ENCODE peak calls at places on chromosome 12, in seven cellular contexts. H is IMR-90, Z is colonic mucosa, T is heart right ventricle, O is iPS DF 6.9, F is GM23248, L is cardiac muscle cell. N is an unnamed sample.

GRCh38 chr12:88996389-88996788 is 355.9 kb downstream of the DUSP6 start:
- DNase-seq in H (no peak), Z (no peak), T (no peak), O (no peak), F (no peak), L (peak), N (no peak)

GRCh38 chr12:111222027-111222414 is 146.9 kb downstream of the PHETA1 start:
- DNase-seq in H (no peak), Z (no peak), T (no peak), O (no peak), F (no peak), L (no peak), N (no peak)

GRCh38 chr12:64088431-64089349 is 133.4 kb downstream of the KICS2 start:
- DNase-seq in H (peak), Z (peak), T (peak), O (peak), F (peak), L (peak), N (no peak)

GRCh38 chr12:109753054-109753401 is 39.4 kb downstream of the FAM222A start:
- DNase-seq in H (no peak), Z (no peak), T (no peak), O (no peak), F (no peak), L (no peak), N (peak)

GRCh38 chr12:49019435-49020317 is 1.1 kb upstream of the PRKAG1 start:
- DNase-seq in H (peak), Z (no peak), T (no peak), O (no peak), F (peak), L (peak), N (peak)

GRCh38 chr12:34398366-34398705 is 376.0 kb downstream of the ALG10 start:
- DNase-seq in H (no peak), Z (peak), T (peak), O (no peak), F (no peak), L (no peak), N (peak)

GRCh38 chr12:49515266-49515665 is 23.6 kb upstream of the KCNH3 start:
- DNase-seq in H (peak), Z (no peak), T (no peak), O (no peak), F (peak), L (peak), N (no peak)

GRCh38 chr12:103128862-103129501 is 171.5 kb downstream of the ASCL1 start:
- DNase-seq in H (no peak), Z (no peak), T (no peak), O (no peak), F (no peak), L (no peak), N (no peak)

GRCh38 chr12:47616440-47616839 is 89.4 kb downstream of the RPAP3 start:
- DNase-seq in H (no peak), Z (no peak), T (no peak), O (no peak), F (peak), L (peak), N (no peak)

GRCh38 chr12:5390174-5390799 is 41.6 kb upstream of the NTF3 start:
- DNase-seq in H (no peak), Z (peak), T (no peak), O (no peak), F (peak), L (no peak), N (no peak)

GRCh38 chr12:47980172-47980571 is 16.8 kb downstream of the TMEM106C start:
- DNase-seq in H (no peak), Z (no peak), T (no peak), O (no peak), F (no peak), L (no peak), N (no peak)

GRCh38 chr12:67909091-67909531 is 80.1 kb upstream of the IFNG-AS1 start:
- DNase-seq in H (peak), Z (no peak), T (no peak), O (no peak), F (peak), L (peak), N (no peak)

GRCh38 chr12:132222096-132222807 is 78.0 kb downstream of the NOC4L start:
- DNase-seq in H (peak), Z (no peak), T (no peak), O (no peak), F (peak), L (peak), N (no peak)

GRCh38 chr12:12007001-12007712 is 63.6 kb upstream of the BCL2L14 start:
- DNase-seq in H (peak), Z (no peak), T (no peak), O (no peak), F (peak), L (peak), N (no peak)

GRCh38 chr12:13941258-13942249 is 39.8 kb downstream of the GRIN2B start:
- DNase-seq in H (peak), Z (peak), T (peak), O (peak), F (peak), L (peak), N (peak)

GRCh38 chr12:49121047-49121696 is 10.0 kb downstream of the TUBA1B start:
- DNase-seq in H (peak), Z (peak), T (peak), O (no peak), F (peak), L (peak), N (peak)

GRCh38 chr12:121711925-121712461 is 559 bp upstream of the TMEM120B start:
- DNase-seq in H (no peak), Z (peak), T (peak), O (no peak), F (peak), L (peak), N (no peak)

GRCh38 chr12:16385779-16386646 is 38.6 kb downstream of the MGST1 start:
- DNase-seq in H (peak), Z (peak), T (peak), O (peak), F (peak), L (peak), N (no peak)

GRCh38 chr12:113149361-113150150 is at the start of gene CFAP73:
- DNase-seq in H (peak), Z (peak), T (peak), O (no peak), F (peak), L (peak), N (peak)

GRCh38 chr12:8609061-8609570 is 3.5 kb downstream of the AICDA start:
- DNase-seq in H (peak), Z (no peak), T (no peak), O (peak), F (peak), L (peak), N (no peak)

GRCh38 chr12:54725233-54725843 is 77.2 kb upstream of the DCD start:
- DNase-seq in H (no peak), Z (no peak), T (no peak), O (peak), F (peak), L (peak), N (no peak)

GRCh38 chr12:17572250-17572649 is 517.7 kb downstream of the RERGL start:
- DNase-seq in H (no peak), Z (no peak), T (no peak), O (no peak), F (no peak), L (no peak), N (no peak)

GRCh38 chr12:55934343-55934742 is 3.4 kb downstream of the DGKA start:
- DNase-seq in H (no peak), Z (no peak), T (no peak), O (no peak), F (peak), L (peak), N (no peak)

GRCh38 chr12:95884998-95885397 is 26.2 kb downstream of the SNRPF start:
- DNase-seq in H (no peak), Z (no peak), T (peak), O (no peak), F (no peak), L (no peak), N (no peak)

GRCh38 chr12:94941440-94941862 is 62.0 kb downstream of the NDUFA12 start:
- DNase-seq in H (peak), Z (peak), T (peak), O (no peak), F (peak), L (peak), N (no peak)

GRCh38 chr12:6975297-6976032 is 4.8 kb downstream of the EMG1 start:
- DNase-seq in H (no peak), Z (no peak), T (no peak), O (no peak), F (no peak), L (no peak), N (no peak)

GRCh38 chr12:7856516-7856915 is 16.2 kb downstream of the SLC2A14 start:
- DNase-seq in H (peak), Z (no peak), T (no peak), O (no peak), F (peak), L (no peak), N (no peak)

GRCh38 chr12:113103756-113104450 is 31.7 kb downstream of the RASAL1 start:
- DNase-seq in H (no peak), Z (peak), T (no peak), O (peak), F (no peak), L (no peak), N (peak)

GRCh38 chr12:47307680-47308399 is 228.1 kb upstream of the AMIGO2 start:
- DNase-seq in H (peak), Z (peak), T (no peak), O (no peak), F (peak), L (peak), N (no peak)

GRCh38 chr12:52925717-52926595 is 21.1 kb upstream of the KRT8 start:
- DNase-seq in H (no peak), Z (peak), T (no peak), O (no peak), F (peak), L (no peak), N (no peak)

GRCh38 chr12:122996188-122996601 is 15.7 kb downstream of the ARL6IP4 start:
- DNase-seq in H (no peak), Z (no peak), T (no peak), O (no peak), F (no peak), L (no peak), N (no peak)
- H3K27ac ChIP-seq in H (no peak), Z (no peak), T (no peak), O (no peak), F (no peak), L (no peak), N (no peak)

DNA sequence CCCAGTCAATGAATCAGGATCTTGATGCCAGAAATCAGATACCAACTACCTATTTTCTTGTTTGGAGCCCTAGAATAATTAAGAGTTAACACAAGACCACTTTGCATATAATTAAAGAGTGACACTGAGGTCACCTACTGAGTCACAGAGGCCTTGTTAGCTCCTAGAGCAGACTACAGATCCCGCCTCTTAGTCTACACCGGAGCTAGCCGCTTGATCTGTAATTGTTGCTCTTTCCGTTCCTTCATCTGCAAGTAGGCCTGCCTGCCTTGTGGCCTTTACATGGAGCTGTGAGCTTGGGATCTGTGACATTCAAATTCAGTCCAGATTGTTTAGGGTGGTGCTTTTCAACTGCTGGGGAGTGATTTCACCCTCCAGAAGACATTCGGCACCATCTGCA is 5.6 kb upstream of the DYNLL1 start:
- DNase-seq in H (no peak), Z (no peak), T (no peak), O (no peak), F (no peak), L (no peak), N (no peak)
- H3K27ac ChIP-seq in H (no peak), Z (no peak), T (no peak), O (no peak), F (no peak), L (no peak), N (no peak)

GRCh38 chr12:42916143-42916542 is 326.6 kb upstream of the PRICKLE1 start:
- DNase-seq in H (no peak), Z (no peak), T (no peak), O (no peak), F (no peak), L (no peak), N (no peak)

GRCh38 chr12:42921741-42922511 is 332.4 kb upstream of the PRICKLE1 start:
- DNase-seq in H (peak), Z (no peak), T (no peak), O (no peak), F (peak), L (no peak), N (no peak)

GRCh38 chr12:42919691-42920090 is 330.1 kb upstream of the PRICKLE1 start:
- DNase-seq in H (no peak), Z (no peak), T (no peak), O (no peak), F (peak), L (no peak), N (no peak)

GRCh38 chr12:42915426-42915825 is 325.9 kb upstream of the PRICKLE1 start:
- DNase-seq in H (no peak), Z (no peak), T (no peak), O (no peak), F (no peak), L (no peak), N (no peak)

GRCh38 chr12:42918387-42918786 is 328.8 kb upstream of the PRICKLE1 start:
- DNase-seq in H (no peak), Z (no peak), T (no peak), O (no peak), F (peak), L (peak), N (no peak)
- H3K27ac ChIP-seq in H (no peak), Z (no peak), T (no peak), O (no peak), F (no peak), L (peak), N (no peak)

DNA sequence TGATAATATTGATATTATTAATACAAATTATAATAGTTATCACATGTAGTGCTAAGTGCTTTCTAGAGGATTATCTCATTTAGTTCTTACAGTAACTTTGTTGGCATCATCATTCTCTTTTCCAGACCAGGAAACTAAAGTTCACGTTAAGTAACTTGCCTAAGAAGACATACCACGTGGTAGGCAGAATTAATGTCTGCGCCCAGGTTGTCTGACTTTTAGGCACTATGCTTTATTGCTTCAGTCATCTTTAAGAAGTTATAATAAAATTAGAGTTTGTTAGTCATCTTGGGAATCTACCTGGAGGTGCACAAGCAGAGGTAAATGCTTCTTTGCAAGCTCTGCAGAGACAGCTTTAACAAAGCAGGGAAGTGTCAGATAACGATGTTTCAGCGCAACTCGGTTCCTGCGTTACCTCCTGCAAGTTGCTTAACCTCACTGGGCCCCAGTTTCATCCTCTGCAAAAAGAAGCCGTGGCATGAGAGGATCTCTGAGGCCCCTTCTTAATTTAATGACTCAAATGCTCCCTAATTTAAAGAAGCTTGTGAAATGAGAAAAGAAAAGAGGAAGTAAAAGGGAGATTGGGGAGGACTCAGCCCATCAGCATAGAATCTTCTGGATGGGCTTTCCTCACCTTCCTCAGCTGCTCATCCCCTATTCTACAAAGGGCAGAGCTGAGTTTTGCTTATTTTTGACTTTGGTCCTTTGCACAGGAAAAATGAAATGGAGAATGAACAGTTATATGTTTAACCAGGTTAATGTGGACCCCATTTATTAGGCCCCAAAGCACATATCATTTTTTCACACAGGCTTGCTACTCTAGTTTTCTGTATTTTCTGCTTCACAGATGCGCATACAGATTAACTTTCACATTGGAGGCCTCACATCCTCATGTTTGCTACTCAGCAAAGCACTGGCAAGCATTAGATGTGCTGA is 5.3 kb downstream of the ARHGDIB start:
- DNase-seq in H (no peak), Z (no peak), T (no peak), O (no peak), F (no peak), L (no peak), N (no peak)
- H3K27ac ChIP-seq in H (no peak), Z (peak), T (peak), O (no peak), F (no peak), L (no peak), N (no peak)

N was measured in H1.